ENCODE peak calls at places on chromosomes 3 and 15, in nine cellular contexts. B is progenitor cell of endocrine pancreas; T is RPMI8226; J is CD14-positive monocyte; P is stimulated activated CD4-positive, alpha-beta T cell treated with anti-CD3 and anti-CD28 coated beads, Interleukin-12 subunit alpha, Interleukin-12 subunit beta, amount 100 ng/mL, for 4 hours; O is cardiac muscle cell; S is fibroblast of pulmonary artery; N is AG09319; A is stimulated activated CD8-positive, alpha-beta memory T cell treated with anti-CD3 and anti-CD28 coated beads, Interleukin-2, amount 100 ng/mL, for 48 hours. W is an unnamed sample.

GRCh38 chr3:134874737-134875413 is 79.8 kb downstream of the EPHB1 start:
- DNase-seq in B (no peak), T (no peak), J (no peak), P (no peak), O (no peak), S (no peak), N (no peak), A (no peak), W (no peak)

GRCh38 chr3:38313263-38313662 is 31.2 kb downstream of the SLC22A14 start:
- DNase-seq in B (no peak), T (no peak), J (no peak), P (no peak), O (no peak), S (no peak), N (no peak), A (no peak), W (no peak)

GRCh38 chr3:65904016-65904415 is 134.7 kb downstream of the MAGI1 start:
- DNase-seq in B (no peak), T (no peak), J (no peak), P (no peak), O (no peak), S (no peak), N (no peak), A (no peak), W (no peak)

GRCh38 chr3:11641316-11641682 is 2.4 kb downstream of the VGLL4 start:
- DNase-seq in B (no peak), T (no peak), J (no peak), P (no peak), O (peak), S (peak), N (no peak), A (no peak), W (no peak)

GRCh38 chr3:183449391-183449790 is 21.0 kb upstream of the MCF2L2 start:
- DNase-seq in B (no peak), T (no peak), J (no peak), P (no peak), O (peak), S (peak), N (no peak), A (no peak), W (no peak)

GRCh38 chr15:36903195-36903594 is 197.2 kb downstream of the MEIS2 start:
- DNase-seq in B (no peak), T (no peak), J (no peak), P (no peak), O (no peak), S (no peak), N (no peak), A (no peak), W (no peak)

GRCh38 chr3:143935678-143936077 is 35.9 kb upstream of the DIPK2A start:
- DNase-seq in B (no peak), T (no peak), J (no peak), P (no peak), O (no peak), S (no peak), N (no peak), A (no peak), W (no peak)

GRCh38 chr3:17233398-17233800 is 348.6 kb downstream of the PLCL2 start:
- DNase-seq in B (no peak), T (peak), J (peak), P (peak), O (peak), S (peak), N (peak), A (no peak), W (peak)

GRCh38 chr3:108130247-108130646 is 39.4 kb upstream of the CD47 start:
- DNase-seq in B (no peak), T (no peak), J (no peak), P (no peak), O (no peak), S (no peak), N (no peak), A (no peak), W (no peak)

GRCh38 chr3:15361494-15362214 is 29.3 kb upstream of the SH3BP5 start:
- DNase-seq in B (no peak), T (peak), J (no peak), P (peak), O (peak), S (no peak), N (no peak), A (peak), W (no peak)

GRCh38 chr15:42392309-42393024 is 33.2 kb downstream of the CAPN3 start:
- DNase-seq in B (no peak), T (no peak), J (no peak), P (no peak), O (no peak), S (no peak), N (no peak), A (no peak), W (no peak)

GRCh38 chr15:57510647-57511046 is 81.1 kb upstream of the MYZAP start:
- DNase-seq in B (no peak), T (no peak), J (no peak), P (no peak), O (peak), S (peak), N (no peak), A (no peak), W (no peak)

GRCh38 chr15:40354408-40355171 is 3.4 kb upstream of the DISP2 start:
- DNase-seq in B (no peak), T (peak), J (no peak), P (no peak), O (peak), S (peak), N (no peak), A (no peak), W (no peak)

GRCh38 chr3:175150812-175151411 is 291.8 kb downstream of the NAALADL2 start:
- DNase-seq in B (no peak), T (peak), J (no peak), P (no peak), O (no peak), S (no peak), N (no peak), A (no peak), W (no peak)

GRCh38 chr15:76057332-76058000 is 2.3 kb upstream of the TMEM266 start:
- DNase-seq in B (peak), T (peak), J (no peak), P (peak), O (peak), S (peak), N (peak), A (no peak), W (no peak)

GRCh38 chr15:51363391-51363790 is 21.9 kb downstream of the GLDN start:
- DNase-seq in B (no peak), T (no peak), J (no peak), P (no peak), O (no peak), S (no peak), N (no peak), A (no peak), W (no peak)

GRCh38 chr3:58093573-58094195 is 85.5 kb downstream of the FLNB start:
- DNase-seq in B (no peak), T (no peak), J (no peak), P (no peak), O (peak), S (peak), N (no peak), A (no peak), W (no peak)

GRCh38 chr15:43516185-43516584 is 1.2 kb upstream of the MAP1A start:
- DNase-seq in B (no peak), T (no peak), J (no peak), P (no peak), O (peak), S (no peak), N (peak), A (no peak), W (no peak)

GRCh38 chr3:14717307-14717706 is 42.4 kb downstream of the C3orf20 start:
- DNase-seq in B (no peak), T (peak), J (no peak), P (no peak), O (no peak), S (no peak), N (no peak), A (no peak), W (no peak)

W was measured in amniotic stem cell.